ENCODE peak calls at places on chromosome 7, in four cellular contexts. L is SK-N-SH, R is K562, W is HCT116. G is an unnamed sample.

GRCh38 chr7:97269741-97270140 is 152.2 kb downstream of the SDHAF3 start:
- DNase-seq in L (no peak), R (no peak), W (no peak), G (no peak)

GRCh38 chr7:141590071-141590470 is 38.9 kb downstream of the AGK start:
- DNase-seq in L (no peak), R (no peak), W (no peak), G (no peak)

GRCh38 chr7:151351027-151351426 is 9.4 kb downstream of the NUB1 start:
- DNase-seq in L (peak), R (peak), W (no peak), G (no peak)

GRCh38 chr7:106717997-106718871 is 57.3 kb upstream of the CCDC71L start:
- DNase-seq in L (peak), R (peak), W (peak), G (no peak)

GRCh38 chr7:21253740-21254687 is 173.9 kb upstream of the SP4 start:
- DNase-seq in L (peak), R (peak), W (peak), G (peak)

GRCh38 chr7:100132697-100133137 is 6.0 kb downstream of the MBLAC1 start:
- DNase-seq in L (peak), R (peak), W (no peak), G (peak)

GRCh38 chr7:11373546-11374142 is 400.0 kb downstream of the PHF14 start:
- DNase-seq in L (peak), R (peak), W (peak), G (no peak)

GRCh38 chr7:12911053-12911452 is 223.6 kb downstream of the ARL4A start:
- DNase-seq in L (no peak), R (no peak), W (no peak), G (no peak)

GRCh38 chr7:48781783-48782182 is 142.6 kb upstream of the CDC14C start:
- DNase-seq in L (no peak), R (no peak), W (no peak), G (no peak)

GRCh38 chr7:140696024-140696678 is 357 bp upstream of the NDUFB2 start:
- DNase-seq in L (peak), R (peak), W (peak), G (peak)

GRCh38 chr7:7002416-7003062 is 176.5 kb upstream of the CCZ1B start:
- DNase-seq in L (no peak), R (no peak), W (no peak), G (no peak)

GRCh38 chr7:82109288-82109687 is 334.3 kb downstream of the CACNA2D1 start:
- DNase-seq in L (no peak), R (no peak), W (no peak), G (no peak)

GRCh38 chr7:84162584-84162983 is 32.0 kb downstream of the SEMA3A start:
- DNase-seq in L (no peak), R (no peak), W (no peak), G (no peak)

GRCh38 chr7:155166673-155167370 is 96.7 kb downstream of the HTR5A start:
- DNase-seq in L (no peak), R (peak), W (peak), G (peak)

GRCh38 chr7:135193615-135194081 is 17.7 kb downstream of the WDR91 start:
- DNase-seq in L (no peak), R (no peak), W (no peak), G (no peak)

GRCh38 chr7:47087866-47088265 is 494.0 kb downstream of the TNS3 start:
- DNase-seq in L (no peak), R (no peak), W (no peak), G (no peak)

GRCh38 chr7:101598981-101599681 is 30.0 kb downstream of the MYL10 start:
- DNase-seq in L (peak), R (no peak), W (no peak), G (no peak)

GRCh38 chr7:112101083-112101846 is 104.9 kb downstream of the DOCK4 start:
- DNase-seq in L (no peak), R (no peak), W (no peak), G (no peak)

GRCh38 chr7:134792968-134793367 is 13.5 kb downstream of the CALD1 start:
- DNase-seq in L (no peak), R (no peak), W (no peak), G (no peak)

GRCh38 chr7:516216-516605 is 3.4 kb downstream of the PDGFA start:
- DNase-seq in L (no peak), R (no peak), W (no peak), G (no peak)

GRCh38 chr7:129952164-129952652 is 552 bp downstream of the UBE2H start:
- DNase-seq in L (no peak), R (no peak), W (no peak), G (no peak)

GRCh38 chr7:139704308-139704879 is 73.4 kb downstream of the HIPK2 start:
- DNase-seq in L (no peak), R (no peak), W (no peak), G (no peak)

GRCh38 chr7:70764004-70764691 is 367.8 kb upstream of the GALNT17 start:
- DNase-seq in L (no peak), R (no peak), W (no peak), G (no peak)

GRCh38 chr7:78020131-78020873 is 221.7 kb downstream of the PHTF2 start:
- DNase-seq in L (peak), R (peak), W (peak), G (peak)

GRCh38 chr7:4226166-4226857 is 455.8 kb upstream of the FOXK1 start:
- DNase-seq in L (no peak), R (no peak), W (peak), G (no peak)

GRCh38 chr7:152910545-152911013 is 151.0 kb downstream of the ACTR3B start:
- DNase-seq in L (no peak), R (no peak), W (no peak), G (no peak)

GRCh38 chr7:105234886-105235285 is 153.8 kb downstream of the SRPK2 start:
- DNase-seq in L (no peak), R (no peak), W (no peak), G (no peak)

GRCh38 chr7:80724249-80724871 is 85.9 kb downstream of the CD36 start:
- DNase-seq in L (no peak), R (no peak), W (no peak), G (peak)

GRCh38 chr7:105887569-105888199 is 11.3 kb upstream of the ATXN7L1 start:
- DNase-seq in L (no peak), R (no peak), W (no peak), G (peak)

GRCh38 chr7:32074787-32075570 is 4.8 kb upstream of the PDE1C start:
- DNase-seq in L (no peak), R (no peak), W (no peak), G (no peak)

GRCh38 chr7:46486264-46487206 is 565.5 kb upstream of the IGFBP3 start:
- DNase-seq in L (no peak), R (no peak), W (no peak), G (no peak)

GRCh38 chr7:76340617-76341131 is 18.1 kb downstream of the YWHAG start:
- DNase-seq in L (no peak), R (no peak), W (no peak), G (no peak)

GRCh38 chr7:106375499-106375898 is 90.7 kb upstream of the NAMPT start:
- DNase-seq in L (no peak), R (no peak), W (no peak), G (no peak)

GRCh38 chr7:17965600-17965999 is 25.3 kb upstream of the SNX13 start:
- DNase-seq in L (no peak), R (no peak), W (no peak), G (no peak)

GRCh38 chr7:80635998-80636397 is 2.4 kb upstream of the CD36 start:
- DNase-seq in L (no peak), R (no peak), W (no peak), G (no peak)

DNA sequence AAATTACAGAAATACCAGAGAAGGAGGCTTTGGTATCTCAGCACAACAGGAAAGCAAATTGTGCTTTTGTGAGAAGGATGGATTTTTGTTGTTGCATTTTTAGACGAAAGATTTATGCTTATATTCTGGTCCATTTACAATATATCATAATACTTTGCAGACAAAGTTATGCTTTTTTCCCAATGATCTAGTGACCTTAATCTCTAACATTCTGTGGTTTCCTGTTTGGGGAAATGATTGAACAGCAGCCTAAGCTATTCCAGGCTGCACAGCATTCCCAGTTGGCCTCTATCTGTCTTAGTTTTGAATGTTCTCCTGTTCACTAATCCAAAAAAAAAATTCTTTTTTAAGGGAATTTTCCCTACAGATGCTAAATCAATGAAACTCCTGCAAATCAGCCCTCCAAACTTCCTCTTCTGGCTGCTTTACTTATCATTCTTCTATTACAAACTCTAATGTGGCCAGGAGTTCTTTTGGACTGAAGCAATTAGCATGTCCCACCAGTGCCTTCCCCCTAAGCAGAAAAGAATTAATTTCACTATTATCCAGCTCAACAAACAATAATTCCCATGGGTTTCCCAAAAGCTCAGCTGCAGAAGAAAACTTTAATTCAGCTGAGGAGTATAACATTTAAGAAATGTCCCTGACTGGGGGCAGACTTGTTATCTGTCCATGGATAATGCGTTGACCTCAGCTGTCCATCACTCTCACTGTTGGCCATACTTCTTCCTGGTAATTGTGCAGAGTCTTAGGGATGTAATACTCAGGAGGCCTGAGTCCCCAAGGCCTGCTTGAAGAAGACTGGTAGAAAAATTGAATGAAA is 81.8 kb upstream of the TRIL start:
- DNase-seq in L (no peak), R (no peak), W (no peak), G (no peak)
- TF ChIP-seq JUND in L (no peak), R (no peak), W (no peak), G (no peak)

GRCh38 chr7:143493755-143494154 is 16.1 kb downstream of the TAS2R41 start:
- DNase-seq in L (no peak), R (no peak), W (no peak), G (no peak)
- TF ChIP-seq JUND in L (no peak), R (no peak), W (no peak), G (no peak)

GRCh38 chr7:143012409-143012808 is 14.5 kb downstream of the OR9A2 start:
- DNase-seq in L (no peak), R (no peak), W (no peak), G (no peak)

GRCh38 chr7:143003393-143004051 is 23.4 kb downstream of the OR9A2 start:
- DNase-seq in L (peak), R (peak), W (peak), G (peak)

GRCh38 chr7:143005632-143006260 is 21.2 kb downstream of the OR9A2 start:
- DNase-seq in L (no peak), R (no peak), W (no peak), G (no peak)

GRCh38 chr7:143012001-143012400 is 14.9 kb downstream of the OR9A2 start:
- DNase-seq in L (no peak), R (no peak), W (no peak), G (no peak)

GRCh38 chr7:143008007-143008901 is 18.7 kb downstream of the OR9A2 start:
- DNase-seq in L (peak), R (peak), W (peak), G (peak)
- TF ChIP-seq JUND in L (no peak), R (peak), W (no peak), G (no peak)

DNA sequence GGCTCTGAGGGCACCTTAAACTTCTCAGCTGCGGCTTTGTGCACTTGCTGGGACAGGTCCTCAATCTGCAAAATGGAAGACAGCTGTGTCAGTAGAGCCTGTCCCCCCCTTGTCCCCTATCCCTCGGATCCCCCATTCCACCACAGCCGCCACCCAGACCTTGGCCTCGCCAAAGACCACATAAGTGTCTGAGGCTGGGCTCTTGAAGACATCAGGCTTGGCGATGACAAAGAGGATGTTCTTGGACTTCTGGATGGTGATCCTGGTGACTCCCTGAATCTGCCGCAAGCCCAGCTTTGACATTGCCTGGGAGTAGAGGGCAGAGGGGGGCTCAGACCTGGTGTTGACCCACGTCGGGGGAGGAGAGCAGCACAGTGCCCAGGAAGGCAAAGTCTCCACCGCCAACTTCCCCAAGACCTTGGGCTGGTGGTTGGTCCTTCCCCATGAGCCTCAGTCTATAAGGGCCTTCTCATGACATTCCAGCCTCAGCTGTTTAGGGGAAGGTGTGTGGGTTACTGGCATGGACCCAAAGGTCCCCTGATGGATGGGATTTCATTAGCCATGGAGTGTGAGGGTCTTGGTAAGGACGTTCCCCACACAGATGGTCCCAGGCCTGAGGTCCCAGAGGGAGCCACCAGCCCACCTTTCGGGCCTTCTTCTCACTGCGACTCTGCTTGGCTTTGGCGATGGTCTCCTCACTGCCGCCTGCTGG is 7.7 kb downstream of the NACAD start:
- DNase-seq in L (peak), R (no peak), W (no peak), G (no peak)
- TF ChIP-seq JUND in L (no peak), R (no peak), W (no peak), G (no peak)

G was measured in T47D.